ENCODE peak calls at places on chromosomes 1 and 21, in seven cellular contexts. W is HuH-7.5; A is stimulated activated CD8-positive, alpha-beta memory T cell treated with anti-CD3 and anti-CD28 coated beads, Interleukin-4, amount 100 ng/mL, for 1 hour; Q is LoVo; P is CD8-positive, alpha-beta T cell; U is SK-MEL-5; K is Panc1. M is an unnamed sample.

GRCh38 chr1:186967659-186968394 is 139.1 kb downstream of the PLA2G4A start:
- DNase-seq in W (no peak), A (no peak), Q (no peak), P (no peak), U (no peak), K (no peak), M (peak)

GRCh38 chr21:35326677-35327076 is 277.6 kb upstream of the RUNX1 start:
- DNase-seq in W (no peak), A (no peak), Q (no peak), P (no peak), U (no peak), K (no peak), M (no peak)

GRCh38 chr1:225890346-225891228 is 1.6 kb upstream of the LEFTY1 start:
- DNase-seq in W (no peak), A (no peak), Q (no peak), P (no peak), U (no peak), K (no peak), M (no peak)

GRCh38 chr1:92210701-92211100 is 7.0 kb upstream of the C1orf146 start:
- DNase-seq in W (no peak), A (no peak), Q (no peak), P (no peak), U (no peak), K (no peak), M (no peak)

GRCh38 chr1:37001697-37002096 is 32.6 kb downstream of the GRIK3 start:
- DNase-seq in W (no peak), A (no peak), Q (no peak), P (no peak), U (no peak), K (no peak), M (no peak)

GRCh38 chr1:164610528-164611222 is 51.7 kb downstream of the PBX1 start:
- DNase-seq in W (no peak), A (no peak), Q (no peak), P (no peak), U (no peak), K (no peak), M (no peak)

GRCh38 chr21:35136586-35137254 is 87.6 kb upstream of the RUNX1 start:
- DNase-seq in W (peak), A (no peak), Q (peak), P (no peak), U (no peak), K (no peak), M (peak)

GRCh38 chr1:169041371-169041770 is 65.1 kb upstream of the ATP1B1 start:
- DNase-seq in W (no peak), A (no peak), Q (no peak), P (no peak), U (no peak), K (no peak), M (no peak)

GRCh38 chr1:235557495-235557894 is 53.2 kb upstream of the B3GALNT2 start:
- DNase-seq in W (no peak), A (no peak), Q (no peak), P (no peak), U (peak), K (no peak), M (no peak)